ENCODE peak calls at places on chromosome 12, in four cellular contexts. E is IMR-90, H is OCI-LY7, Y is endothelial cell of umbilical vein. W is an unnamed sample.

GRCh38 chr12:122363782-122364181 is 58.7 kb downstream of the CLIP1 start:
- DNase-seq in E (no peak), H (no peak), Y (no peak), W (peak; percentile 94)

GRCh38 chr12:1884651-1885050 is 33.8 kb downstream of the CACNA2D4 start:
- DNase-seq in E (no peak), H (no peak), Y (no peak), W (no peak)

GRCh38 chr12:18970603-18971002 is 158.9 kb upstream of the PLEKHA5 start:
- DNase-seq in E (peak; percentile 1), H (no peak), Y (no peak), W (no peak)

GRCh38 chr12:123057505-123058265 is 77.2 kb downstream of the ARL6IP4 start:
- DNase-seq in E (no peak), H (peak; percentile 66), Y (no peak), W (no peak)

GRCh38 chr12:20127401-20127800 is 240.9 kb upstream of the PDE3A start:
- DNase-seq in E (no peak), H (no peak), Y (no peak), W (peak; percentile 2)

GRCh38 chr12:23648546-23648945 is 300.9 kb downstream of the SOX5 start:
- DNase-seq in E (no peak), H (no peak), Y (no peak), W (no peak)

GRCh38 chr12:29943683-29944082 is 159.9 kb upstream of the TMTC1 start:
- DNase-seq in E (no peak), H (no peak), Y (peak; percentile 4), W (no peak)

GRCh38 chr12:14113031-14113430 is 131.6 kb upstream of the GRIN2B start:
- DNase-seq in E (no peak), H (no peak), Y (no peak), W (no peak)

GRCh38 chr12:115035536-115036107 is 351.6 kb upstream of the TBX3 start:
- DNase-seq in E (no peak), H (no peak), Y (no peak), W (no peak)

GRCh38 chr12:27960822-27961221 is 11.7 kb downstream of the PTHLH start:
- DNase-seq in E (no peak), H (no peak), Y (peak; percentile 66), W (no peak)

GRCh38 chr12:8636581-8636980 is 23.9 kb upstream of the AICDA start:
- DNase-seq in E (no peak), H (no peak), Y (no peak), W (no peak)

GRCh38 chr12:66620703-66621102 is 58.2 kb downstream of the GRIP1 start:
- DNase-seq in E (no peak), H (no peak), Y (no peak), W (no peak)
- H3K4me2 ChIP-seq in E (no peak overlapping the region), H (peak overlapping the region; percentile 79), Y (no peak overlapping the region), W (no peak overlapping the region)

GRCh38 chr12:43550831-43551270 is 1.2 kb downstream of the ADAMTS20 start:
- DNase-seq in E (no peak), H (no peak), Y (no peak), W (no peak)

GRCh38 chr12:43556057-43556456 is 4.1 kb upstream of the ADAMTS20 start:
- DNase-seq in E (no peak), H (no peak), Y (no peak), W (no peak)

GRCh38 chr12:43551971-43552559 is at the start of gene ADAMTS20:
- DNase-seq in E (peak; percentile 3), H (no peak), Y (no peak), W (peak; percentile 40)

DNA sequence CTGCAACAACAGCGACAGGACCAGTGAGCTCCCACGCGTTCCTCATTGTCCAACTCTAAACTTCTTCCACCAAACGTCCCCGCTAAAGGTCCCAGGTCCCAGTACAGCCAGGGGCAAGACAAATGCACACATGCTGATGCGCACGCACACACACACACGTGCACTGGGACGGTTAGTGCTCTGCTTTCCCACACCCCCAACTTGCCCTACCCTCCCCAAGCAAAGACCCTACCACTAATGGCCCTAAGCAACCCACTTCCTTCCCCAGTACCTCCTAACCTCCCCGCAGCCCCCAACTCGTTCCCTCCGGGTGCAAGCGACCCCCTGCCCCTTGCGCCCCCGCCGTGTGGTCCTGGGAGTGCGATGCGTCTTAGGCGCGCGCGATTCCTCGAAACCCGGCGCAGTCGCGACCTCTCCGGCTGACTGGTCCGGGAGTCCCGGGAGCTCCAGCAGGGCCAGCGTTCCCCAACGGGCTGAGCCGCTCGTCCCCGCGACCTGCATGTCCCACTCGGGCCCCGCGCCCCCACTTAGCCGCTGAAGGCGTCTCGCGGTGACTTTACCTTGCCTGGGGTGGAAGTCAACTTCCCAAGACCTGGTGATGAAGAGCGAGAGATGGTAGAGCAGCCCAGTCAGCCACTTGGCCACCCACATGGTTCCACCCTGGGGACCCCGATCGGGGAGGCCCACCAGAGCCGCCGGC is 582 bp downstream of the ADAMTS20 start:
- DNase-seq in E (no peak), H (no peak), Y (no peak), W (peak; percentile 2)
- H3K4me2 ChIP-seq in E (peak overlapping the region; percentile 46), H (no peak overlapping the region), Y (peak overlapping the region; percentile 42), W (peak overlapping the region; percentile 55)

DNA sequence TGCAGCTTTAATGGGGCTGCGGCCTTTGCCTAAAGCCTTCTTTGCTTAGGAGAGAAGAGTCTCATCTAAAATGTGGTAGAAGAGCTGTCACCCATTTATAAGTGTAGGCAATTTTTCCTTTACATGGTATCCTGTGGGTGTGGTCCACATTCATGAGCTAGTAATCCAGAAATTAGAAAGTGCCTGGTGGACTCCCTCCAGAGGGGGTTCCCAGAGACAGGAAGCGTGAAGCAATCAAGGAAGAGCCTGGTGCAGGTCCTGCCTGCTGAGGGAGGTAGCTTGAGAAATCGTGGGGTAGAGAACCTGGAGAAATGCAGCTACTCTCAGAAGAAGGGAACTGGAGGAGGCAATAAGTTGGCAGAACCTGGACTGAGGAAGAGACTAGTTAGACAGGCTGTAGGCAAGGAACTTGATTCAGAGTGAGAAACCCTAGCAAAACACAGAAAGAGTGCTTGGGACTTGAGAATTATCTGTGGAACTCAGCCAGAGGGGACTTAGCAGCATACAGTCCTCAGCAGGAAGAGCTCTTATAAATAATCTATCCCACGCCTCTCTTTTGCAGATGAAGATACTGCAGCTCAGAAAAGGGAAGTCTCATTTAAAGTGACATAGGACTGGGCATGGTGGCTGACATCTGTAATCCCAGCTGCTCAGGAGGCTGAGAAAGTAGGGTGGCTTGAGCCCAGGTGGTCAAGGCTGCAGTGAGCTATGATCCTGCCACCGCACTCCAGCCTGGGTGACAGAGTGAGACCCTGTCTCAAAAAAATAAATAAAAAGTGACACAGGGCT is 182.4 kb upstream of the CCND2 start:
- DNase-seq in E (no peak), H (no peak), Y (no peak), W (no peak)
- H3K4me2 ChIP-seq in E (no peak overlapping the region), H (no peak overlapping the region), Y (no peak overlapping the region), W (no peak overlapping the region)

DNA sequence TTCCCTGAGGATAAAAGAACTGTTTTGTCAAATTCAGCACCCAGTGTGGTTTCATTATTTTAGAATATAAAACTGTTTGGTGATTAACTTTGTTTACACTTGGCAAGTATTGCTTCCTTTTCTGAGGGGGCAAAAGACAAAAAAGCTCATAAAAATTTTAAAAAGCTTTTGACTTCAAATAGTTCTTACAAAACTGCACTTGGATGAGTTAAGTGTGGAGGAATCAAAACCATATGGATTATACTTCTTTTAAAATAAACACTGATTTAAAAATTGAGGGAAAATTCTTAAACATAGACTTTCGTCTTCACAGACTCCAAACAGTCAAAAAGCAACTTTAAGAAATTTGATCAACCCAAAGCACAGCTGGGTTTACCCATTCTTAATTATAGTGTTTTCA is 231.5 kb upstream of the DCN start:
- DNase-seq in E (no peak), H (no peak), Y (no peak), W (no peak)
- H3K4me2 ChIP-seq in E (peak overlapping the region; percentile 70), H (no peak overlapping the region), Y (no peak overlapping the region), W (peak overlapping the region; percentile 18)

GRCh38 chr12:103780093-103780440 is 61.0 kb downstream of the NT5DC3 start:
- DNase-seq in E (peak; percentile 46), H (no peak), Y (no peak), W (peak; percentile 21)
- H3K4me2 ChIP-seq in E (no peak overlapping the region), H (no peak overlapping the region), Y (no peak overlapping the region), W (no peak overlapping the region)